ENCODE peak calls at places on chromosomes 1 and 21, in four cellular contexts. E is endothelial cell, L is tibial artery, T is transverse colon. F is an unnamed sample.

GRCh38 chr1:92837062-92837461 is 5.2 kb downstream of the RPL5 start:
- DNase-seq in E (no peak), L (no peak), T (no peak), F (no peak)

GRCh38 chr1:212470059-212470458 is 37.3 kb downstream of the NENF start:
- DNase-seq in E (no peak), L (peak), T (peak), F (peak)

GRCh38 chr1:40218333-40218732 is 29.4 kb upstream of the TMCO2 start:
- DNase-seq in E (no peak), L (no peak), T (no peak), F (no peak)

GRCh38 chr1:197268012-197268411 is at the start of gene CRB1:
- DNase-seq in E (no peak), L (no peak), T (no peak), F (no peak)

GRCh38 chr1:84892657-84893618 is at the start of gene LPAR3:
- DNase-seq in E (peak), L (no peak), T (peak), F (peak)

GRCh38 chr21:46004168-46004861 is 22.7 kb downstream of the COL6A1 start:
- DNase-seq in E (no peak), L (no peak), T (no peak), F (no peak)

GRCh38 chr1:162711066-162711465 is 78.8 kb downstream of the DDR2 start:
- DNase-seq in E (no peak), L (no peak), T (no peak), F (no peak)

GRCh38 chr1:65141394-65141793 is 6.6 kb upstream of the AK4 start:
- DNase-seq in E (no peak), L (no peak), T (peak), F (peak)

GRCh38 chr1:232615401-232615800 is 14.5 kb downstream of the SIPA1L2 start:
- DNase-seq in E (no peak), L (no peak), T (no peak), F (no peak)

GRCh38 chr1:44049839-44050238 is 18.6 kb upstream of the SLC6A9 start:
- DNase-seq in E (no peak), L (no peak), T (no peak), F (no peak)

GRCh38 chr1:172536256-172536655 is 3.3 kb downstream of the SUCO start:
- DNase-seq in E (no peak), L (no peak), T (no peak), F (no peak)

GRCh38 chr1:233293556-233294446 is 1.7 kb downstream of the PCNX2 start:
- DNase-seq in E (no peak), L (no peak), T (no peak), F (no peak)

GRCh38 chr1:94316836-94317789 is 79.7 kb upstream of the ARHGAP29 start:
- DNase-seq in E (no peak), L (no peak), T (no peak), F (peak)

GRCh38 chr1:56229183-56229582 is 350.2 kb downstream of the PLPP3 start:
- DNase-seq in E (peak), L (no peak), T (no peak), F (peak)

GRCh38 chr21:42567861-42568260 is 54.2 kb downstream of the SLC37A1 start:
- DNase-seq in E (no peak), L (peak), T (peak), F (no peak)

GRCh38 chr1:66532798-66533783 is 862 bp upstream of the SGIP1 start:
- DNase-seq in E (peak), L (peak), T (no peak), F (peak)

F was measured in hepatocyte.